ENCODE peak calls at places on chromosome 5, in ten cellular contexts. One of them, this sample, is unnamed. For H3K4me1, the result is how much of the 10 kb centered on the place peaks cover.

GRCh38 chr5:149257875-149258705 is 13.6 kb upstream of the AFAP1L1 start:
- DNase-seq in Peyer's patch: no peak
- DNase-seq in transverse colon: no peak
- DNase-seq in cardiac muscle cell: no peak
- DNase-seq in NT2/D1: no peak
- DNase-seq in adrenal gland: no peak
- DNase-seq in kidney: no peak
- DNase-seq in colonic mucosa: no peak
- DNase-seq in upper lobe of right lung: no peak
- DNase-seq in breast epithelium: no peak
- DNase-seq in this sample: no peak

GRCh38 chr5:122471031-122471751 is 159.2 kb downstream of the SNCAIP start:
- DNase-seq in colonic mucosa: no peak
- DNase-seq in adrenal gland: no peak
- DNase-seq in transverse colon: no peak
- DNase-seq in NT2/D1: no peak
- DNase-seq in upper lobe of right lung: no peak
- DNase-seq in kidney: no peak
- DNase-seq in breast epithelium: no peak
- DNase-seq in cardiac muscle cell: no peak
- DNase-seq in Peyer's patch: no peak
- DNase-seq in this sample: no peak

GRCh38 chr5:157197088-157197487 is 16.4 kb downstream of the ITK start:
- DNase-seq in kidney: no peak
- DNase-seq in NT2/D1: no peak
- DNase-seq in Peyer's patch: no peak
- DNase-seq in upper lobe of right lung: no peak
- DNase-seq in colonic mucosa: no peak
- DNase-seq in cardiac muscle cell: no peak
- DNase-seq in adrenal gland: no peak
- DNase-seq in breast epithelium: no peak
- DNase-seq in transverse colon: no peak
- DNase-seq in this sample: no peak

GRCh38 chr5:146344155-146345118 is 5.8 kb downstream of the POU4F3 start:
- DNase-seq in kidney: no peak
- DNase-seq in Peyer's patch: no peak
- DNase-seq in breast epithelium: no peak
- DNase-seq in upper lobe of right lung: no peak
- DNase-seq in NT2/D1: no peak
- DNase-seq in adrenal gland: no peak
- DNase-seq in transverse colon: no peak
- DNase-seq in colonic mucosa: peak
- DNase-seq in cardiac muscle cell: peak
- DNase-seq in this sample: no peak

GRCh38 chr5:106303911-106304310 is 1366.8 kb downstream of the EFNA5 start:
- DNase-seq in adrenal gland: no peak
- DNase-seq in kidney: no peak
- DNase-seq in cardiac muscle cell: no peak
- DNase-seq in Peyer's patch: no peak
- DNase-seq in breast epithelium: no peak
- DNase-seq in upper lobe of right lung: no peak
- DNase-seq in transverse colon: no peak
- DNase-seq in NT2/D1: no peak
- DNase-seq in colonic mucosa: no peak
- DNase-seq in this sample: no peak

GRCh38 chr5:110639307-110639902 is 87.1 kb downstream of the TMEM232 start:
- DNase-seq in transverse colon: no peak
- DNase-seq in adrenal gland: no peak
- DNase-seq in NT2/D1: no peak
- DNase-seq in colonic mucosa: no peak
- DNase-seq in upper lobe of right lung: no peak
- DNase-seq in kidney: no peak
- DNase-seq in cardiac muscle cell: no peak
- DNase-seq in breast epithelium: no peak
- DNase-seq in Peyer's patch: no peak
- DNase-seq in this sample: no peak

GRCh38 chr5:127001621-127002296 is 28.6 kb downstream of the MARCHF3 start:
- DNase-seq in cardiac muscle cell: no peak
- DNase-seq in NT2/D1: no peak
- DNase-seq in transverse colon: no peak
- DNase-seq in Peyer's patch: no peak
- DNase-seq in breast epithelium: no peak
- DNase-seq in adrenal gland: no peak
- DNase-seq in upper lobe of right lung: no peak
- DNase-seq in kidney: no peak
- DNase-seq in colonic mucosa: no peak
- DNase-seq in this sample: no peak

GRCh38 chr5:124675921-124676846 is 70.3 kb downstream of the ZNF608 start:
- DNase-seq in colonic mucosa: no peak
- DNase-seq in breast epithelium: no peak
- DNase-seq in kidney: no peak
- DNase-seq in transverse colon: no peak
- DNase-seq in cardiac muscle cell: no peak
- DNase-seq in adrenal gland: no peak
- DNase-seq in upper lobe of right lung: no peak
- DNase-seq in Peyer's patch: no peak
- DNase-seq in NT2/D1: no peak
- DNase-seq in this sample: no peak

GRCh38 chr5:93058309-93058708 is 522.7 kb downstream of the NR2F1-AS1 start:
- DNase-seq in colonic mucosa: no peak
- DNase-seq in cardiac muscle cell: no peak
- DNase-seq in Peyer's patch: no peak
- DNase-seq in NT2/D1: no peak
- DNase-seq in upper lobe of right lung: no peak
- DNase-seq in breast epithelium: no peak
- DNase-seq in adrenal gland: no peak
- DNase-seq in transverse colon: no peak
- DNase-seq in kidney: no peak
- DNase-seq in this sample: no peak

GRCh38 chr5:93057311-93057710 is 523.7 kb downstream of the NR2F1-AS1 start:
- DNase-seq in breast epithelium: no peak
- DNase-seq in kidney: no peak
- DNase-seq in colonic mucosa: no peak
- DNase-seq in cardiac muscle cell: no peak
- DNase-seq in upper lobe of right lung: no peak
- DNase-seq in transverse colon: no peak
- DNase-seq in adrenal gland: no peak
- DNase-seq in NT2/D1: no peak
- DNase-seq in Peyer's patch: no peak
- DNase-seq in this sample: no peak

GRCh38 chr5:93062548-93062947 is 518.5 kb downstream of the NR2F1-AS1 start:
- DNase-seq in cardiac muscle cell: peak
- DNase-seq in NT2/D1: no peak
- DNase-seq in colonic mucosa: no peak
- DNase-seq in breast epithelium: no peak
- DNase-seq in transverse colon: no peak
- DNase-seq in Peyer's patch: no peak
- DNase-seq in adrenal gland: no peak
- DNase-seq in upper lobe of right lung: no peak
- DNase-seq in kidney: no peak
- DNase-seq in this sample: no peak
- H3K4me1 ChIP-seq in cardiac muscle cell: under half
- H3K4me1 ChIP-seq in NT2/D1: under half
- H3K4me1 ChIP-seq in colonic mucosa: under half
- H3K4me1 ChIP-seq in breast epithelium: under half
- H3K4me1 ChIP-seq in transverse colon: under half
- H3K4me1 ChIP-seq in Peyer's patch: under half
- H3K4me1 ChIP-seq in adrenal gland: under half
- H3K4me1 ChIP-seq in upper lobe of right lung: under half
- H3K4me1 ChIP-seq in kidney: under half
- H3K4me1 ChIP-seq in this sample: under half

DNA sequence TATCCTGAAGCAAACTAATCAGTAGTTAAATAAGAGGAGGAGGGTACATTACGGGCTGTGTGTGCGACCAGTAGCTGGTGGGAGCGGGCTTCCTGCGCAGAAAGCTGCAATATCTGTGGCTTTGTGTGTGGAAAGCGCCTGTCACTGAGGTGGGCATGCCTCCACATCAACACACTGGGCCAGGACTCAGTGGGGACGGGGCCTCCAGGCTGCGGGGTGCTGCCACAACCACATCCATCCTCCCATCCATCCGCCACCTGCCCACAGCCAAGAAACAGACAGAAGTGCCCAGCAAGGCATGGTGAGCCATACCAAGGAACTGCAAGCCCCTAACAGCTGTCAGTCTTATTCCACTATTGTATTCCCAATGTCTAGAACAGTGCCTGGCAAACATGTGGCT is 73.4 kb downstream of the COL23A1 start:
- DNase-seq in NT2/D1: no peak
- DNase-seq in cardiac muscle cell: no peak
- DNase-seq in transverse colon: no peak
- DNase-seq in kidney: no peak
- DNase-seq in colonic mucosa: no peak
- DNase-seq in breast epithelium: no peak
- DNase-seq in upper lobe of right lung: no peak
- DNase-seq in adrenal gland: no peak
- DNase-seq in Peyer's patch: no peak
- DNase-seq in this sample: no peak
- H3K4me3 ChIP-seq in NT2/D1: no peak
- H3K4me3 ChIP-seq in cardiac muscle cell: no peak
- H3K4me3 ChIP-seq in transverse colon: no peak
- H3K4me3 ChIP-seq in kidney: no peak
- H3K4me3 ChIP-seq in colonic mucosa: no peak
- H3K4me3 ChIP-seq in breast epithelium: no peak
- H3K4me3 ChIP-seq in upper lobe of right lung: no peak
- H3K4me3 ChIP-seq in adrenal gland: no peak
- H3K4me3 ChIP-seq in Peyer's patch: no peak
- H3K4me3 ChIP-seq in this sample: no peak

DNA sequence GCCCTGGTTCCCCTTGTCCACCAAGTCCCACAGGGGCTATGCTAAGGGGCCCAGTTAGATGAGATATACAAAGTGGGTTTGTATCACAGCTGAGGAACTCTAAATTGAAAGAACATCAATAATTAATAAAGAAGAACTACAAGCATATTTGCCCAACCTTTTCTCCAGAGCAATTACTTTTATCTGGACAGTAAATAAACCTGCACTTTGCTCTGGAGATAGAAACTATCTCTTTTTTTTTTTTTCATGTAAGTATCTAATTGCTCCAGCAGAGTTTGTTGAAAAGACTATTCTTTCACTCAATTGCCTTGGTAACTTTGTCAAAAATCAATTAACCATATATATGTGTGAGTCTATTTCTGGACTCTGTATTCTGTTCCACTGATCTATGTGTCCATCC is 6.0 kb upstream of the CDKN2AIPNL start:
- DNase-seq in transverse colon: no peak
- DNase-seq in NT2/D1: no peak
- DNase-seq in Peyer's patch: no peak
- DNase-seq in breast epithelium: no peak
- DNase-seq in colonic mucosa: no peak
- DNase-seq in adrenal gland: no peak
- DNase-seq in kidney: no peak
- DNase-seq in upper lobe of right lung: no peak
- DNase-seq in cardiac muscle cell: no peak
- DNase-seq in this sample: no peak
- H3K4me1 ChIP-seq in transverse colon: under half
- H3K4me1 ChIP-seq in NT2/D1: under half
- H3K4me1 ChIP-seq in Peyer's patch: under half
- H3K4me1 ChIP-seq in breast epithelium: under half
- H3K4me1 ChIP-seq in colonic mucosa: under half
- H3K4me1 ChIP-seq in adrenal gland: under half
- H3K4me1 ChIP-seq in kidney: under half
- H3K4me1 ChIP-seq in upper lobe of right lung: under half
- H3K4me1 ChIP-seq in cardiac muscle cell: under half
- H3K4me1 ChIP-seq in this sample: under half

GRCh38 chr5:159106193-159106568 is 6.5 kb upstream of the EBF1 start:
- DNase-seq in kidney: no peak
- DNase-seq in colonic mucosa: no peak
- DNase-seq in cardiac muscle cell: no peak
- DNase-seq in Peyer's patch: no peak
- DNase-seq in breast epithelium: no peak
- DNase-seq in adrenal gland: no peak
- DNase-seq in transverse colon: no peak
- DNase-seq in upper lobe of right lung: no peak
- DNase-seq in NT2/D1: no peak
- DNase-seq in this sample: no peak
- H3K4me3 ChIP-seq in kidney: peak
- H3K4me3 ChIP-seq in colonic mucosa: no peak
- H3K4me3 ChIP-seq in cardiac muscle cell: peak
- H3K4me3 ChIP-seq in Peyer's patch: no peak
- H3K4me3 ChIP-seq in breast epithelium: peak
- H3K4me3 ChIP-seq in adrenal gland: no peak
- H3K4me3 ChIP-seq in transverse colon: peak
- H3K4me3 ChIP-seq in upper lobe of right lung: peak
- H3K4me3 ChIP-seq in NT2/D1: peak
- H3K4me3 ChIP-seq in this sample: peak

This sample was measured in ascending aorta.